ENCODE peak calls at places on chromosomes 12 and 14, in seven cellular contexts. B is HCT116, O is K562, V is H1, I is HepG2, A is GM12878, R is SK-N-SH. S is an unnamed sample.

GRCh38 chr12:9032202-9032964 is 43.0 kb downstream of the KLRG1 start:
- DNase-seq in V (no peak), A (no peak), R (no peak), B (no peak), I (no peak), O (peak), S (no peak)

GRCh38 chr14:37623971-37624370 is 28.5 kb downstream of the TTC6 start:
- DNase-seq in R (no peak), O (no peak), A (no peak), V (no peak), B (no peak), I (no peak), S (no peak)

GRCh38 chr12:79155703-79156102 is 291.1 kb downstream of the SYT1 start:
- DNase-seq in A (no peak), O (no peak), B (no peak), I (no peak), V (no peak), R (no peak), S (no peak)

GRCh38 chr12:121089031-121089812 is 43.5 kb upstream of the P2RX7 start:
- DNase-seq in O (peak), B (no peak), R (no peak), A (no peak), I (peak), V (peak), S (no peak)

GRCh38 chr12:120640840-120641833 is 711 bp downstream of the CABP1 start:
- DNase-seq in I (peak), V (peak), R (peak), A (no peak), O (peak), B (no peak), S (peak)

GRCh38 chr14:31986405-31986804 is 90.7 kb upstream of the ARHGAP5 start:
- DNase-seq in A (no peak), O (no peak), I (no peak), B (no peak), R (no peak), V (no peak), S (no peak)

GRCh38 chr12:125586441-125586840 is 521.2 kb downstream of the AACS start:
- DNase-seq in R (no peak), O (no peak), B (no peak), V (no peak), I (no peak), A (no peak), S (no peak)

GRCh38 chr14:23297096-23297495 is 5.6 kb downstream of the PPP1R3E start:
- DNase-seq in R (no peak), B (no peak), V (no peak), I (no peak), O (no peak), A (no peak), S (no peak)

GRCh38 chr12:112025808-112026375 is 12.7 kb downstream of the ERP29 start:
- DNase-seq in O (no peak), V (no peak), B (no peak), R (no peak), I (no peak), A (no peak), S (peak)

GRCh38 chr14:67420102-67420739 is 8.3 kb upstream of the PLEK2 start:
- DNase-seq in O (peak), R (no peak), V (peak), A (no peak), I (peak), B (no peak), S (peak)

GRCh38 chr12:3418609-3419469 is 72.2 kb upstream of the PRMT8 start:
- DNase-seq in V (no peak), A (no peak), R (no peak), B (no peak), I (no peak), O (no peak), S (no peak)

GRCh38 chr14:22898302-22898894 is 15.4 kb downstream of the REM2 start:
- DNase-seq in R (no peak), O (peak), B (no peak), I (no peak), V (no peak), A (no peak), S (no peak)

GRCh38 chr14:63436286-63437098 is 106.7 kb downstream of the PPP2R5E start:
- DNase-seq in I (no peak), R (no peak), O (no peak), V (no peak), B (no peak), A (no peak), S (no peak)

GRCh38 chr12:118189761-118190181 is 53.8 kb downstream of the PEBP1 start:
- DNase-seq in R (peak), I (no peak), V (peak), A (no peak), B (no peak), O (no peak), S (no peak)

GRCh38 chr14:69153848-69154208 is 909 bp upstream of the DCAF5 start:
- DNase-seq in B (no peak), V (no peak), I (peak), A (no peak), R (peak), O (peak), S (peak)

DNA sequence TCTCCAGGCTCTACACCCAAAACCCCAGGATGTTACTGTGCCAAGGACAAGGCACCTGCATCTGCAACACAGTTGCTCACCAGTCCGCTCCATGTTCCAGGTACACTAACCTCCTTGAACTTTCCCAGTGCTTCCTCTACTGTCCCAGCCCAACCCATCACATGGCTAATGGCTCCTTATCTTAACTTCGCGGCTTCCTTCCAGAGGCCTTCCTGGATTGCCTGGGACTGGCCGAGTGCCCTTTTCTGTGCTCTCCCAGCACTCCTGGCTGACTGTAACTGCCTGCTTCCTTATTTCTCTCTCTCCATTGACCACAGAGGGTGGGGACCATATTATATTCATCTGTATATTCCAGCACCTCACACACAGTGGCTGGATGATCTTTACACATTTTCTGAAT is 20.9 kb downstream of the POMT2 start:
- DNase-seq in A (no peak), I (no peak), R (no peak), O (no peak), V (no peak), B (no peak), S (no peak)
- TF ChIP-seq JUND in A (no peak), I (no peak), R (no peak), O (no peak), V (no peak), B (no peak), S (no peak)

GRCh38 chr14:58636129-58636528 is 1.6 kb upstream of the DACT1 start:
- DNase-seq in O (no peak), R (no peak), A (no peak), B (no peak), V (no peak), I (no peak), S (no peak)
- TF ChIP-seq JUND in O (no peak), R (no peak), A (no peak), B (no peak), V (no peak), I (no peak), S (no peak)

GRCh38 chr12:62724947-62725447 is 210.0 kb downstream of the PPM1H start:
- DNase-seq in R (no peak), I (peak), O (peak), A (no peak), B (peak), V (no peak), S (peak)
- TF ChIP-seq JUND in R (peak), I (no peak), O (peak), A (no peak), B (peak), V (peak), S (peak)

GRCh38 chr12:67650528-67651379 is 2.2 kb downstream of the DYRK2 start:
- DNase-seq in O (no peak), B (no peak), R (no peak), A (no peak), V (no peak), I (no peak), S (no peak)
- TF ChIP-seq JUND in O (no peak), B (no peak), R (no peak), A (no peak), V (no peak), I (no peak), S (no peak)

DNA sequence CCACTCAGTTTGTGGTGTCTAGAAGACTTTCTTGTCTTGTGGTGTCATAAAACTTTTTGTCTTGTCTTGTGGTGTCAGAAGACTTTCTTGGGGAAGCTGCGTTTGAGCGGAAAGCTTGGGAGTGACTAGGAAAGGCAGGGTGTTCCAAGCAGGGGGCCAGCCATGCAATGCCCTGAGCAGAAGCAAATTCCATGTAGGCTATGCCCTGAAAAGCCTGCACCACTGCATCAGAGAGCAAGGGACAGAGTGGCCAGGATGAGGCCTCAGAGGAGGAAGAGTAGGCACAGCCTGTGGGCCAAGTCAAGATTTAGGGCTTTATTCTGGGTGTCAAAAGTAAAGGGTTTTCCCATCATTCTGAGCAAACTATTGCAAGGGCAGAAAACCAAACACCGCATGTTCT is 14.5 kb downstream of the KRT8 start:
- DNase-seq in O (no peak), R (no peak), B (no peak), I (no peak), A (no peak), V (no peak), S (no peak)
- TF ChIP-seq JUND in O (no peak), R (no peak), B (no peak), I (no peak), A (no peak), V (no peak), S (no peak)

GRCh38 chr12:6201199-6201608 is 1.0 kb downstream of the CD9 start:
- DNase-seq in O (no peak), R (peak), I (no peak), A (no peak), V (no peak), B (no peak), S (peak)
- TF ChIP-seq JUND in O (no peak), R (no peak), I (no peak), A (no peak), V (no peak), B (no peak), S (no peak)

GRCh38 chr14:73267474-73267873 is 30.2 kb downstream of the PAPLN start:
- DNase-seq in R (no peak), B (no peak), O (no peak), A (no peak), V (no peak), I (no peak), S (no peak)

GRCh38 chr14:73273799-73274198 is 36.5 kb downstream of the PAPLN start:
- DNase-seq in R (no peak), I (no peak), A (no peak), V (no peak), O (no peak), B (no peak), S (no peak)

GRCh38 chr14:73272393-73272792 is 35.1 kb downstream of the PAPLN start:
- DNase-seq in R (no peak), A (no peak), B (no peak), O (no peak), V (no peak), I (no peak), S (no peak)

GRCh38 chr14:73266317-73266716 is 29.0 kb downstream of the PAPLN start:
- DNase-seq in I (no peak), B (no peak), A (no peak), V (no peak), O (no peak), R (peak), S (no peak)

GRCh38 chr14:73269729-73270651 is 32.7 kb downstream of the PAPLN start:
- DNase-seq in I (no peak), O (no peak), V (no peak), R (peak), A (no peak), B (no peak), S (no peak)
- TF ChIP-seq JUND in I (no peak), O (no peak), V (no peak), R (no peak), A (no peak), B (no peak), S (no peak)

DNA sequence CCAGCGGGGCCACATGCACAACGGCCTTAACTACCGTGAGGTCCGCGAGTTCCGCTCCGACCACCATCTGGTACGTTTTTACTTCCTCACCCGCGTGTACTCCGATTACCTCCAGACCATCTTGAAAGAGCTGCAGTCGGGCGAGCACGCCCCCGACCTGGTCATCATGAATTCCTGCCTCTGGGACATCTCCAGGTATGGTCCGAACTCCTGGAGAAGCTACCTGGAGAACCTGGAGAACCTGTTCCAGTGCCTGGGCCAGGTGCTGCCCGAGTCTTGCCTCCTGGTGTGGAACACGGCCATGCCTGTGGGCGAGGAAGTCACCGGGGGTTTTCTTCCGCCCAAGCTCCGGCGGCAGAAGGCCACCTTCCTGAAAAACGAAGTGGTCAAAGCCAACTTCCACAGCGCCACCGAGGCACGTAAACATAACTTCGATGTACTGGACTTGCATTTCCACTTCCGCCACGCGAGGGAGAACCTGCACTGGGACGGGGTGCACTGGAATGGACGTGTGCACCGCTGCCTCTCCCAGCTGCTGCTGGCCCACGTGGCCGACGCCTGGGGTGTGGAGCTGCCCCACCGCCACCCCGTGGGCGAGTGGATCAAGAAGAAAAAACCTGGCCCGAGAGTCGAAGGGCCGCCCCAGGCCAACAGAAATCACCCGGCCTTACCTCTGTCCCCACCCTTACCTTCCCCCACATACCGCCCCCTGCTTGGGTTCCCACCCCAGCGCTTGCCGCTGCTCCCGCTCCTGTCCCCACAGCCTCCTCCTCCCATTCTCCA is 155.7 kb upstream of the AMIGO2 start:
- DNase-seq in B (no peak), I (no peak), R (no peak), O (no peak), A (no peak), V (no peak), S (no peak)
- TF ChIP-seq JUND in B (no peak), I (no peak), R (no peak), O (no peak), A (no peak), V (no peak), S (no peak)

GRCh38 chr14:65834812-65835211 is 422.3 kb downstream of the FUT8 start:
- DNase-seq in A (no peak), B (no peak), V (no peak), O (no peak), I (no peak), R (no peak), S (no peak)

GRCh38 chr14:65838565-65838964 is 426.0 kb downstream of the FUT8 start:
- DNase-seq in O (no peak), V (no peak), A (no peak), B (no peak), R (no peak), I (no peak), S (no peak)

GRCh38 chr14:65835501-65835900 is 423.0 kb downstream of the FUT8 start:
- DNase-seq in O (no peak), I (no peak), R (no peak), A (no peak), B (no peak), V (no peak), S (no peak)

GRCh38 chr14:65840786-65841185 is 428.3 kb downstream of the FUT8 start:
- DNase-seq in O (no peak), I (no peak), A (no peak), B (no peak), V (no peak), R (no peak), S (no peak)

GRCh38 chr14:65840118-65840751 is 427.7 kb downstream of the FUT8 start:
- DNase-seq in I (no peak), B (no peak), V (no peak), A (no peak), O (peak), R (no peak), S (no peak)
- TF ChIP-seq JUND in I (no peak), B (no peak), V (no peak), A (no peak), O (no peak), R (no peak), S (no peak)